ENCODE peak calls at places on chromosomes 1 and 21, in four cellular contexts. O is HepG2, A is GM12878, R is H1. E is an unnamed sample.

GRCh38 chr1:183094376-183094775 is 71.2 kb downstream of the LAMC1 start:
- DNase-seq in R (no peak), O (no peak), A (no peak), E (no peak)

GRCh38 chr1:205102404-205102803 is 18.1 kb upstream of the TMEM81 start:
- DNase-seq in A (no peak), O (no peak), R (no peak), E (no peak)

GRCh38 chr1:178959543-178960460 is 65.9 kb upstream of the FAM20B start:
- DNase-seq in R (no peak), O (no peak), A (no peak), E (no peak)

GRCh38 chr1:43058545-43059360 is 100.1 kb upstream of the SLC2A1 start:
- DNase-seq in A (no peak), O (no peak), R (no peak), E (no peak)

GRCh38 chr1:8987881-8988617 is 38.2 kb downstream of the SLC2A7 start:
- DNase-seq in A (no peak), R (peak), O (no peak), E (peak)

GRCh38 chr1:159152031-159152430 is 19.4 kb upstream of the CADM3 start:
- DNase-seq in A (no peak), R (no peak), O (no peak), E (no peak)

GRCh38 chr1:41626616-41627375 is 142.3 kb upstream of the EDN2 start:
- DNase-seq in R (no peak), O (no peak), A (peak), E (no peak)

GRCh38 chr21:39316729-39317128 is 3.3 kb upstream of the BRWD1 start:
- DNase-seq in O (no peak), A (no peak), R (no peak), E (no peak)

GRCh38 chr1:17438176-17438976 is 1.1 kb downstream of the RCC2 start:
- DNase-seq in R (peak), O (peak), A (no peak), E (peak)

GRCh38 chr1:94296018-94296417 is 58.6 kb upstream of the ARHGAP29 start:
- DNase-seq in R (no peak), O (no peak), A (no peak), E (no peak)

GRCh38 chr1:94301186-94301585 is 63.8 kb upstream of the ARHGAP29 start:
- DNase-seq in A (no peak), R (no peak), O (no peak), E (no peak)

GRCh38 chr1:94300731-94301130 is 63.3 kb upstream of the ARHGAP29 start:
- DNase-seq in A (no peak), R (no peak), O (no peak), E (no peak)

GRCh38 chr1:94299627-94300552 is 62.5 kb upstream of the ARHGAP29 start:
- DNase-seq in O (peak), R (no peak), A (no peak), E (no peak)

GRCh38 chr1:94298861-94299260 is 61.5 kb upstream of the ARHGAP29 start:
- DNase-seq in O (peak), A (no peak), R (no peak), E (no peak)
- TF ChIP-seq SUZ12 in O (no peak), A (no peak), R (no peak), E (no peak)

DNA sequence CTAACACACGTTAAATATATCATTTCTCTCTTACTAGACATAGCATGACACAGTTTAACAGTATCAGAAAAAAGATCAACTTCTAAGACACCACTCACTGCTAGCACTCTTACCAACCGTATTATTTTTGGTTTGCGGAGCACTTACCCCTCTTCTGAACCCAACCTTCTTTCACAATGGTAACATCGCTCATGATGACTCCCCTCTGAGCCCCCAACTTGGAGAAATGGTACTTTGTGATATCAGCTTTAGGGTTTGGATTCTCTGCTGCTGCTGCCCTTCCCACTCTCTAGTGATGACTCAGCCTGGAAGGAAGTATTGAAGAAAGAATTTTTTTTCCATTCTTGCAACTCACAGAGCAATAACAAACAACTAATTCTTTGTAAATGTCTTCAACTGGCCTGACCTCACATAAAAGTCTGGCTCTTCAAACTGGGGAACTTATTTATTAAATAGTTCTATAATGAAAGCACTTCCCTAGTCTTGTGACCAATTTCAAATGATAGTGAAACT is 7.0 kb downstream of the AKT3 start:
- DNase-seq in O (no peak), A (no peak), R (no peak), E (no peak)
- TF ChIP-seq SP1 in O (no peak), A (no peak), R (no peak), E (no peak)

GRCh38 chr1:81576996-81577697 is 223.6 kb upstream of the ADGRL2 start:
- DNase-seq in A (no peak), O (no peak), R (no peak), E (no peak)

GRCh38 chr1:81569761-81570160 is 231.0 kb upstream of the ADGRL2 start:
- DNase-seq in A (no peak), O (no peak), R (no peak), E (no peak)

GRCh38 chr1:81574365-81574764 is 226.4 kb upstream of the ADGRL2 start:
- DNase-seq in R (no peak), A (no peak), O (no peak), E (no peak)

GRCh38 chr1:81573458-81573857 is 227.3 kb upstream of the ADGRL2 start:
- DNase-seq in O (no peak), A (no peak), R (no peak), E (no peak)

DNA sequence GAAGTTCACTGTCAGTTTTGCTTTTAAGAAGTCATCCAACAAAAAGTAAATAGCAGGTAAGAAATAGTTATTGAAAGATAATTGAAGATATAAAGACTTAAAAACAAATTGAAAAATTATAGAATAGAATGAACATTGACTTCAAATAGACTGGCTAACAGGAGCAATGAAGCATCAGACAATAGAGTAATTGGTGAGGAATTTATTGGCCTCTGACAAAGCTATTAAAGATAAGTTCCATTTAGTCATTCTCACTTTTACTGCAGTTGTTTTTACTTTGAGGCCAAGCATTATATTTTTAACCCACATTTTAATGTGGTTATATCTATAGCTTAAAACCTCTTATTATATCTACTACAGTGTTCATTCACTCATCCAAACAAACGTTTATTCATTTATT is 228.8 kb upstream of the ADGRL2 start:
- DNase-seq in R (no peak), O (no peak), A (no peak), E (no peak)
- TF ChIP-seq SUZ12 in R (no peak), O (no peak), A (no peak), E (no peak)

GRCh38 chr1:207017615-207018559 is 14.7 kb downstream of the C1orf116 start:
- DNase-seq in R (no peak), O (no peak), A (no peak), E (no peak)
- TF ChIP-seq SP1 in R (no peak), O (no peak), A (no peak), E (no peak)

GRCh38 chr1:4380564-4381168 is 273.7 kb upstream of the AJAP1 start:
- DNase-seq in R (no peak), A (no peak), O (peak), E (no peak)
- TF ChIP-seq SUZ12 in R (no peak), A (no peak), O (no peak), E (no peak)

DNA sequence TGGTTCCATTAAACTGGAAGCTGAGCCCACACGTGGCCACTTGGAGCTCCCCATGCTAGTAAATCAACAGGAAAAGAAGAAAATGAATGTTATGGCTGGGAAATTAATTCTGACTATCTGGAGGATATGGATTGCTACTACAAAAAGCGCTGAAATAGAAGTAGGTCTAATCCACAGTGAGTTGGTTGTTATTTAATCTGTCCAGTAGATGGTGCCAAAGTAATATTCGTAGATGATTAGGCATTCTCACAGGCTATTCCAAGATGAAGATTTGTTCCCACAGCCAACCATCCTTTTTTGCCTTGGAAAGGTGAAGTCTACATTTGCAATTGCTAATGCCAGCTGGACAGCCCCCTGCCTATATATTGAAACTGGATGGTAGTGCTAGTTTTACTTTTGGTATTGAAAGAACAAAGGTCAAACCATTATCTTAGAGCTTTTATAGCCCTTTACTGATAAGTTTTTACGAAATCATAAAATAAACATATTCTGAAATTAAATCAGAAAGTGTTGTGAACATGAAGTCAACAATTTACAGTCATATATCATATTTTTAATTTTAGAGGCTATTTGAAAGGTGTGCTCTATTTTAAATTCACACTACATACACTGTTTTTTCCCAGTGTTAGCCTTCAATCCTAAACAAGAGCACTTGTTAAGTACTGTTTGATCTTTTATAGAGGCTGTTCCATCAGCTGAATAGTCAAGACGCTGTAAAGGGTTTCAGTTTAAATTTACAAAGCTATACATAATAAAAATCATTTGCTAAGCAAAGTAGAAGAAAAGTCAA is 43.9 kb downstream of the RBM11 start:
- DNase-seq in O (peak), R (no peak), A (no peak), E (peak)
- TF ChIP-seq SP1 in O (no peak), R (no peak), A (no peak), E (no peak)

GRCh38 chr1:190679032-190679431 is 201.4 kb upstream of the BRINP3 start:
- DNase-seq in A (no peak), O (no peak), R (no peak), E (no peak)
- TF ChIP-seq SUZ12 in A (no peak), O (no peak), R (no peak), E (no peak)

DNA sequence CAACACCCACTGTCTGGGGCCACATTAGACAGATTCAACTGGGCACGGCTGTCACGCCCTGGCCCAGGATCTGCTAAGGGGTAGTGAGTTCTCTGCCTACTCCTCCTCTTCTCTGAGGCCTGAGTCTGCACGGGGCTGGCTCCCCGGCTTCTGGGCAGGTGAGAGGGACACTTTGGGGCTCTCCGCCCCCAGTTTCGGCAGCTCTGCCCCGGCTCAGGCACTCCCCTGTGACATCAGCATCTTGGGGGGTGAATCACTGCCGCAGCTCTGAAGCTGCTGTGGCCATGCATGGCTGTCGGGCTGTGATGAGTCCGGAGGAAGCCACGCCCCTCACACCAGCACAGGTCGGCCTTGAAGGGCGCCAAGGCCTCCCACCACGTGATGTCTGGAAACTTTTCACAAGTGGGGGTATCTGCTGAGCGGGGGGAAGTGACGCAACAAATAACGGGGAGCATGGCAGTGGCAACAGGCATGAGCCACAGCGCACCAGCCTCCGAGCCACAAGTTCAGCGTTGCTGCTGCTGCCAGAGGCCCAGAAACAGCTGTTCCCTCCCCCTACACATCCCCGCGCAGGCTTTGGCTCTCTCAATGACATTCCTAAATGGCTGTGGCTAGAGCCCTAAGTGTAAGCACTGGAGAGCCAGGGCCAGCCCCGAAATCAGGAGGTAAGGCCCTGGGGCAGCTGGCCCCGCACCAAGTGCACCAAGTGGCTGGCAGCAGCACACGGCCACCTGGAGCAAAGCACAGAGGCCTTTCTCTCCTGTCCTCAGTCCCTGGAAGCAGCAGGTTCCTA is 26.3 kb downstream of the ZBTB17 start:
- DNase-seq in R (peak), O (peak), A (peak), E (no peak)
- TF ChIP-seq SP1 in R (no peak), O (no peak), A (peak), E (no peak)

GRCh38 chr1:221164029-221164428 is 284.8 kb downstream of the HLX start:
- DNase-seq in R (no peak), A (no peak), O (no peak), E (no peak)
- TF ChIP-seq SUZ12 in R (no peak), A (no peak), O (no peak), E (no peak)

GRCh38 chr1:87330954-87331318 is 2.3 kb downstream of the LMO4 start:
- DNase-seq in A (no peak), O (peak), R (no peak), E (no peak)

GRCh38 chr1:87331319-87332269 is 2.9 kb downstream of the LMO4 start:
- DNase-seq in O (peak), A (no peak), R (peak), E (peak)

GRCh38 chr1:87329051-87329755 is 523 bp downstream of the LMO4 start:
- DNase-seq in O (peak), R (peak), A (no peak), E (peak)

GRCh38 chr1:87329756-87330200 is 1.1 kb downstream of the LMO4 start:
- DNase-seq in R (no peak), A (no peak), O (no peak), E (no peak)

DNA sequence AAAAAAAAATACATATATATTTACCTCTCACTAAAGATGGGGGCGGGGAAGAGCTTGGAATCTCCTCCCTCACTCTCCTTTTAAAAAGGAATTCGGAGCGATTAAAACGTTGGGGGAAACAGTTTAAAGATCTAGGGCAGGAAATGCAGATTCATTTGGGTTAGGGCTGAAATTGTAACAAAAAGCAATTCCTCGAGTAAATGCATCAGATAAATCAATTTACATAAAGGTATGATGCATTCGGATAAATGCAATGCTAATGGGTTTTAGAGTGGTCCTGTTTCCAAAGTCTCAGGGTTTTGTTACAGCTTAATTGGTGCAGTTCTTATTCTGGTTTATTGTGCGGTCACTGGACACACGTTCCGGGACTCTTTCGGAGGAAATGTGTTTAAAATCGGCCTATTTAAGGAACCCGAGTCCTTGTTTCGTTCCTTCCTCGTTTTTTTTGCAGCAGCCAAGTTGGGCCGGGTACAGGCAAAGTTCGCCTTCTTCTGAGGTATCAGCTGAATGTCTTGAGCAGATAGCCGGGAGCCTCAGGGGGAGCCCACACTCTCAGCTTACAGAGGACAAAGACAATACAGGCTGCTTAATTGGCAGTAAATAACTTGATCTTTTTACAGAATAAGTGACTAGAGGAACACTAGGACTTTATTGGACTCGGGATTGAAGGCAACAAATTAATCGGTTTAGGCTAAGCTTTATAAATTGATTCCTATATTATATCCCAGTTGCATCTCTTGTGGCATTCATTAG is 1.7 kb downstream of the LMO4 start:
- DNase-seq in R (peak), A (no peak), O (no peak), E (no peak)
- TF ChIP-seq SP1 in R (no peak), A (no peak), O (no peak), E (no peak)